ENCODE peak calls at places on chromosome 1, in seven cellular contexts. H, X, E, K, U, N and C are unnamed samples.

GRCh38 chr1:36990928-36991327 is 43.4 kb downstream of the GRIK3 start:
- DNase-seq in H (no peak), X (no peak), E (no peak), K (no peak), U (no peak), N (no peak), C (no peak)

GRCh38 chr1:30809514-30810263 is 52.1 kb upstream of the LAPTM5 start:
- DNase-seq in H (no peak), X (peak), E (no peak), K (no peak), U (peak), N (peak), C (no peak)

GRCh38 chr1:224245188-224245587 is 62.1 kb downstream of the DEGS1 start:
- DNase-seq in H (peak), X (no peak), E (no peak), K (no peak), U (peak), N (peak), C (no peak)

GRCh38 chr1:15305366-15305765 is 58.3 kb downstream of the FHAD1 start:
- DNase-seq in H (no peak), X (no peak), E (no peak), K (no peak), U (peak), N (no peak), C (no peak)

GRCh38 chr1:2275796-2276536 is 47.8 kb downstream of the SKI start:
- DNase-seq in H (peak), X (peak), E (no peak), K (no peak), U (peak), N (no peak), C (no peak)

GRCh38 chr1:199593475-199593874 is 434.0 kb upstream of the NR5A2 start:
- DNase-seq in H (no peak), X (no peak), E (no peak), K (no peak), U (no peak), N (no peak), C (no peak)

GRCh38 chr1:246271516-246271915 is 235.6 kb downstream of the SMYD3 start:
- DNase-seq in H (no peak), X (no peak), E (no peak), K (no peak), U (peak), N (no peak), C (no peak)

GRCh38 chr1:182515556-182515955 is 65.6 kb downstream of the RGSL1 start:
- DNase-seq in H (no peak), X (peak), E (no peak), K (no peak), U (no peak), N (no peak), C (no peak)

GRCh38 chr1:223029985-223030769 is 112.9 kb downstream of the TLR5 start:
- DNase-seq in H (no peak), X (no peak), E (no peak), K (no peak), U (no peak), N (no peak), C (no peak)

GRCh38 chr1:246497331-246497915 is 9.7 kb downstream of the SMYD3 start:
- DNase-seq in H (no peak), X (peak), E (peak), K (no peak), U (peak), N (peak), C (no peak)

GRCh38 chr1:15808955-15809354 is 1.5 kb upstream of the UQCRHL start:
- DNase-seq in H (no peak), X (no peak), E (no peak), K (no peak), U (no peak), N (no peak), C (no peak)

GRCh38 chr1:161074676-161075368 is 5.1 kb upstream of the ARHGAP30 start:
- DNase-seq in H (no peak), X (peak), E (no peak), K (no peak), U (no peak), N (no peak), C (no peak)

GRCh38 chr1:228299901-228300300 is 92.1 kb downstream of the OBSCN start:
- DNase-seq in H (no peak), X (no peak), E (no peak), K (no peak), U (no peak), N (no peak), C (no peak)

GRCh38 chr1:31910933-31911332 is 27.2 kb downstream of the PTP4A2 start:
- DNase-seq in H (no peak), X (peak), E (no peak), K (no peak), U (no peak), N (no peak), C (no peak)

GRCh38 chr1:171948491-171948890 is 107.2 kb downstream of the DNM3 start:
- DNase-seq in H (no peak), X (no peak), E (no peak), K (no peak), U (peak), N (peak), C (no peak)

GRCh38 chr1:46535063-46535462 is 16.4 kb downstream of the KNCN start:
- DNase-seq in H (no peak), X (peak), E (no peak), K (no peak), U (no peak), N (peak), C (no peak)

GRCh38 chr1:171494086-171494485 is 8.8 kb downstream of the PRRC2C start:
- DNase-seq in H (no peak), X (no peak), E (no peak), K (no peak), U (peak), N (no peak), C (no peak)

GRCh38 chr1:205849619-205850355 is at the start of gene PM20D1:
- DNase-seq in H (peak), X (peak), E (no peak), K (peak), U (peak), N (no peak), C (no peak)

GRCh38 chr1:198254948-198255347 is 98.2 kb downstream of the NEK7 start:
- DNase-seq in H (no peak), X (no peak), E (no peak), K (no peak), U (no peak), N (no peak), C (no peak)

GRCh38 chr1:15948600-15949452 is 27.1 kb downstream of the ZBTB17 start:
- DNase-seq in H (peak), X (no peak), E (no peak), K (no peak), U (peak), N (peak), C (no peak)

GRCh38 chr1:118767971-118768370 is 220.2 kb downstream of the TBX15 start:
- DNase-seq in H (no peak), X (peak), E (no peak), K (no peak), U (no peak), N (no peak), C (no peak)

GRCh38 chr1:94146273-94146672 is 25.3 kb upstream of the ABCA4 start:
- DNase-seq in H (no peak), X (no peak), E (no peak), K (no peak), U (no peak), N (no peak), C (no peak)

GRCh38 chr1:200641175-200641489 is 20.6 kb upstream of the KIF14 start:
- DNase-seq in H (no peak), X (no peak), E (no peak), K (no peak), U (peak), N (no peak), C (no peak)

GRCh38 chr1:39204441-39205081 is at the start of gene MACF1:
- DNase-seq in H (peak), X (peak), E (no peak), K (no peak), U (peak), N (peak), C (no peak)

GRCh38 chr1:225866061-225866844 is 15.9 kb downstream of the TMEM63A start:
- DNase-seq in H (no peak), X (no peak), E (no peak), K (peak), U (peak), N (peak), C (no peak)

GRCh38 chr1:22317231-22317919 is 134.3 kb upstream of the ZBTB40 start:
- DNase-seq in H (no peak), X (peak), E (no peak), K (no peak), U (peak), N (no peak), C (no peak)

GRCh38 chr1:42214447-42214871 is 49.9 kb upstream of the GUCA2A start:
- DNase-seq in H (peak), X (no peak), E (no peak), K (no peak), U (peak), N (peak), C (no peak)